ENCODE peak calls at places on chromosomes 3 and 15, in six cellular contexts. O, V, U, Q, A and M are unnamed samples.

GRCh38 chr3:31230425-31230824 is 302.3 kb upstream of the STT3B start:
- DNase-seq in O (no peak), V (no peak), U (no peak), Q (no peak), A (no peak), M (no peak)

GRCh38 chr3:63724987-63725386 is 72.5 kb downstream of the SNTN start:
- DNase-seq in O (no peak), V (no peak), U (no peak), Q (no peak), A (no peak), M (no peak)

GRCh38 chr3:69959581-69959980 is 40.0 kb upstream of the SAMMSON start:
- DNase-seq in O (no peak), V (no peak), U (no peak), Q (no peak), A (no peak), M (no peak)

GRCh38 chr3:88038561-88038960 is 20.2 kb downstream of the CGGBP1 start:
- DNase-seq in O (no peak), V (no peak), U (no peak), Q (no peak), A (no peak), M (no peak)

GRCh38 chr3:119616056-119616455 is 18.4 kb downstream of the PLA1A start:
- DNase-seq in O (no peak), V (no peak), U (no peak), Q (no peak), A (no peak), M (no peak)

GRCh38 chr15:63909819-63910437 is 76.2 kb upstream of the HERC1 start:
- DNase-seq in O (no peak), V (no peak), U (no peak), Q (no peak), A (no peak), M (no peak)

GRCh38 chr3:172836390-172836997 is 86.0 kb downstream of the ECT2 start:
- DNase-seq in O (no peak), V (no peak), U (no peak), Q (no peak), A (peak), M (no peak)

GRCh38 chr15:68500363-68501317 is 68.7 kb upstream of the ITGA11 start:
- DNase-seq in O (no peak), V (no peak), U (no peak), Q (no peak), A (peak), M (no peak)

GRCh38 chr3:141080407-141080806 is 29.3 kb downstream of the SPSB4 start:
- DNase-seq in O (no peak), V (no peak), U (no peak), Q (no peak), A (no peak), M (no peak)

GRCh38 chr3:197547618-197548017 is 8.2 kb downstream of the BDH1 start:
- DNase-seq in O (no peak), V (no peak), U (no peak), Q (no peak), A (no peak), M (no peak)

GRCh38 chr3:28590216-28590615 is 241.6 kb upstream of the AZI2 start:
- DNase-seq in O (no peak), V (no peak), U (no peak), Q (no peak), A (no peak), M (no peak)

GRCh38 chr15:66672867-66673266 is 29.2 kb upstream of the SMAD6 start:
- DNase-seq in O (no peak), V (no peak), U (no peak), Q (no peak), A (no peak), M (no peak)

DNA sequence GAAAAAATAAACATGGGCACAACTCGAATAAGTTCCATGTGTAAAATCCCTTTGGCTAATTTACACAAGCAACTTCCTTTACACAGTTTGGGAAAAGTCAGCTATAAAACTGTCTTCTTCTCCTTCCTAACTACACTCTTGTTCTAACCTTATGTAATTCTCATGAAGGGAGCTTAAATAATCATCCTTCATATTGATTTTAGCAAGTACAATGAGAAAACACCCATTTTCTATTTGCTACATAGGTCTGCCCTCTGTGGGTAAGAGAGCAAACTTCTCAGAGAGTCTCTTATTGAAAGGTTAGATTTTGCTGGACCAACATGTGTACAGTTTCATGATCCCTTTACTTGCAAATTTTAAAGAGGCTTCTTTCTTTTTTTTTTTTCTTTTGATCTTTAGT is 398.5 kb downstream of the ROBO1 start:
- DNase-seq in O (no peak), V (no peak), U (no peak), Q (no peak), A (no peak), M (no peak)
- TF ChIP-seq CTCF in O (no peak), V (no peak), U (no peak), Q (no peak), A (no peak), M (no peak)

GRCh38 chr15:43531018-43531667 is 13.7 kb downstream of the MAP1A start:
- DNase-seq in O (peak), V (no peak), U (no peak), Q (no peak), A (no peak), M (no peak)
- H3K27ac ChIP-seq in O (no peak), V (no peak), U (no peak), Q (no peak), A (peak), M (no peak)

GRCh38 chr3:179666436-179667035 is 13.7 kb downstream of the USP13 start:
- DNase-seq in O (peak), V (no peak), U (no peak), Q (no peak), A (no peak), M (no peak)
- TF ChIP-seq CTCF in O (no peak), V (no peak), U (no peak), Q (no peak), A (no peak), M (no peak)

GRCh38 chr15:99268431-99268830 is 17.1 kb downstream of the LRRC28 start:
- DNase-seq in O (no peak), V (no peak), U (no peak), Q (no peak), A (no peak), M (no peak)
- H3K27ac ChIP-seq in O (no peak), V (no peak), U (no peak), Q (no peak), A (no peak), M (no peak)

DNA sequence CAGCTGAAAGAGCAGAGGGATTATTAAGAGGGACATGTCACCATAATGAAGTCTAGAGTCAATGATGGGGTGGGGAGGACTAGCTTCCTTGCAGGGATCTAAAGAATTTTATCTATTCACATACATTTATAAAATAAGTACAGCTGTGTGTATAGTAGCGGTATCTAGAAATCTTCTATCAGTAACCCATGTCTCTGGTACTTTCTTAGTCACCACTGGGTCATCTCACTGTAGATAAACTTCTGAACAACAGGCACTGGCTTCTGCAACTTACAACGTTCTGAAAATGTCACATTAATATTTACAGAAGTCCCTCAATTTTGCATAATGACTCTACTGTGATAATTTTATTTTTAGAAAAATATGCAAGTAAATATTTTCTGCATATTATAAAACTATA is 401.7 kb downstream of the TBC1D5 start:
- DNase-seq in O (no peak), V (no peak), U (no peak), Q (no peak), A (no peak), M (no peak)
- TF ChIP-seq CTCF in O (no peak), V (no peak), U (no peak), Q (no peak), A (no peak), M (no peak)

GRCh38 chr3:133994166-133994910 is 35.4 kb downstream of the SLCO2A1 start:
- DNase-seq in O (no peak), V (no peak), U (no peak), Q (no peak), A (no peak), M (no peak)

GRCh38 chr3:133991209-133991608 is 38.5 kb downstream of the SLCO2A1 start:
- DNase-seq in O (no peak), V (no peak), U (no peak), Q (no peak), A (peak), M (no peak)

GRCh38 chr3:133992385-133992784 is 37.3 kb downstream of the SLCO2A1 start:
- DNase-seq in O (no peak), V (no peak), U (no peak), Q (no peak), A (no peak), M (no peak)

GRCh38 chr3:133991637-133992036 is 38.1 kb downstream of the SLCO2A1 start:
- DNase-seq in O (no peak), V (no peak), U (no peak), Q (no peak), A (no peak), M (no peak)

GRCh38 chr3:133992951-133993595 is 36.7 kb downstream of the SLCO2A1 start:
- DNase-seq in O (no peak), V (no peak), U (no peak), Q (no peak), A (no peak), M (no peak)
- H3K27ac ChIP-seq in O (no peak), V (no peak), U (no peak), Q (no peak), A (peak), M (no peak)

DNA sequence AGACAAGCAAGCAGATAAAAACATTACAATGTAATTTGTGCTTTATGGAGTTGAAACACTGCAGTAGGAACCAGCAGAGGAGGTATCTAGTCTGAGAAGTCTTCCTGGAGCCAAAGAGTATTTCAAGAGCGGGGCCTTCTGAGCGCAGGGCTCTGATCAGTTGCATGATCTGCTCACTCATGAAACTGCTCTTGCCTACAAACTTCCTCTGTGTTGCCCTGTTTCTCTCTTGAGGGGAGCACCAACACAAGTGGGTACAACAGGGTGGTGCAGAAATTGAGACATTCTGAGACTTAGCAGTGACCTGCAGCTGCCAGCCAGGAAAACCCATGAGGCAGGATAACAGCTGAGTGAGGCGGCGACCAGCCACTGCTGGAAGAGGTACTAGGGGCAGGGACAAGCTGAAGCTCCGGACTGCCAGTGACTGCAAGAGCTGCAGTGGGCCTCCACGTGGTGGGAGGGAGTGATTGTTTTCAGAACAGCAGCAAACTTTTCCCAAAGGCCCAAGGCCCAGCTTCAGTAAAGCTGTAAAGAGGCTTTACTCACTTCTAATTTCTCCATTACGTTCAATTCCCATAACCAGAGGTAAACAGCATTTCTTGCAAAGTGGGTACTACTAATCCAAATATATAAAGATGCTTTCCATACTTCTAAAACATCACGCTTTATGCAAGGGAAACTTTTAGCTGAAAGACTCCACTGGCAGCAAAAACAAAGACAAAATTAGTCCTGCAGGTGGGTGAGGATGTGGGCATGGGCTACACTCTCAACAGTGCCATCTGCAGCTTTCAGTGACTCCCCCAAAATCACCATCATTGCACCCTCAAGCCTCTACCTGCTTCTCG is 69.0 kb upstream of the LPP start:
- DNase-seq in O (no peak), V (no peak), U (no peak), Q (no peak), A (no peak), M (no peak)
- TF ChIP-seq CTCF in O (no peak), V (no peak), U (no peak), Q (no peak), A (no peak), M (no peak)

GRCh38 chr15:29687204-29687768 is 135.0 kb downstream of the TJP1 start:
- DNase-seq in O (no peak), V (no peak), U (no peak), Q (no peak), A (peak), M (no peak)
- H3K27ac ChIP-seq in O (no peak), V (no peak), U (no peak), Q (no peak), A (no peak), M (no peak)

DNA sequence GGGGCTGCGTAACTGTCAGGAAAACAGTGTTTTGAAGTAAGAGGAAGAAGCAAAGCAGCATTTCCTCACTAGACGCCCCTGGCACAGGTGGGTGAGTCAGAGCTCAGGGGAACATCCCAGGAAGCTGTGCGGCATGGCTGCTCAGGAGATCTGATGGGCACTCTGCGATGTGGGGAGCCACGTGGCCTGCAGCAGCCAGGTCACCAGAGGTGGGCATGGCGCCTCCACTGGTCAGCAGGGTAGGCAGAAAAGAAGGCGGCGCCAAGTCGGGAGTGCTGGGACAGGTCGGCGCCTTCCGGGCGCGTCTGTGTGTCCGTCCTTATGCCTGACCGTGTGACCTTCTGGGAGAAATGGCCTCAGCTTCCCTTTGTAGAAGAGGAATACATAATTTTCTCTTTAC is 249.9 kb upstream of the ST8SIA2 start:
- DNase-seq in O (no peak), V (no peak), U (no peak), Q (no peak), A (no peak), M (no peak)
- TF ChIP-seq CTCF in O (no peak), V (no peak), U (no peak), Q (no peak), A (no peak), M (no peak)